ENCODE peak calls at places on chromosomes 12 and 14, in six cellular contexts. L, W, G, Z, Q and O are unnamed samples.

GRCh38 chr12:107398101-107398500 is 287.5 kb upstream of the PWP1 start:
- DNase-seq in G (no peak), W (no peak), L (no peak), Q (no peak), Z (no peak), O (no peak)

GRCh38 chr12:59678759-59679411 is 83.1 kb downstream of the SLC16A7 start:
- DNase-seq in G (no peak), Q (no peak), W (no peak), Z (no peak), L (no peak), O (peak; percentile 42)

GRCh38 chr12:23083267-23083666 is 458.3 kb downstream of the ETNK1 start:
- DNase-seq in G (no peak), L (peak; percentile 92), Q (no peak), Z (no peak), W (no peak), O (no peak)

GRCh38 chr12:18683603-18684002 is 54.2 kb downstream of the PLCZ1 start:
- DNase-seq in Q (no peak), W (no peak), Z (no peak), L (peak; percentile 49), G (peak; percentile 44), O (no peak)

GRCh38 chr14:91796622-91797347 is 64.9 kb upstream of the CATSPERB start:
- DNase-seq in G (no peak), Z (no peak), L (peak; percentile 28), W (no peak), Q (no peak), O (no peak)

GRCh38 chr14:69921052-69921451 is 41.8 kb downstream of the SMOC1 start:
- DNase-seq in Z (peak; percentile 19), Q (no peak), W (no peak), G (no peak), L (peak; percentile 92), O (no peak)

GRCh38 chr12:104680070-104680469 is 223.3 kb downstream of the CHST11 start:
- DNase-seq in G (no peak), Z (no peak), L (peak; percentile 22), W (no peak), Q (no peak), O (no peak)

GRCh38 chr12:98741615-98742265 is 96.7 kb downstream of the APAF1 start:
- DNase-seq in W (peak; percentile 74), Q (no peak), L (peak; percentile 19), Z (no peak), G (peak; percentile 33), O (no peak)

GRCh38 chr12:106902053-106902452 is 53.7 kb upstream of the TMEM263 start:
- DNase-seq in G (no peak), Z (no peak), Q (no peak), L (no peak), W (no peak), O (no peak)

GRCh38 chr12:2231011-2231595 is 178.3 kb downstream of the CACNA1C start:
- DNase-seq in Z (no peak), L (no peak), W (no peak), Q (no peak), G (no peak), O (no peak)

GRCh38 chr14:51539571-51540037 is 112.1 kb upstream of the FRMD6 start:
- DNase-seq in Z (no peak), Q (no peak), W (no peak), G (no peak), L (peak; percentile 92), O (no peak)

GRCh38 chr12:22530-23201 is 43.9 kb upstream of the IQSEC3 start:
- DNase-seq in L (no peak), Z (no peak), W (no peak), Q (no peak), G (peak; percentile 2), O (peak; percentile 48)

GRCh38 chr14:80669416-80669815 is 272.1 kb downstream of the CEP128 start:
- DNase-seq in G (no peak), L (peak; percentile 47), Z (no peak), W (no peak), Q (no peak), O (no peak)

GRCh38 chr12:84148335-84148734 is 764.3 kb downstream of the SLC6A15 start:
- DNase-seq in W (no peak), G (no peak), L (no peak), Z (no peak), Q (no peak), O (no peak)

GRCh38 chr12:3644103-3644502 is 108.8 kb downstream of the CRACR2A start:
- DNase-seq in Z (no peak), Q (no peak), W (no peak), G (no peak), L (no peak), O (no peak)

GRCh38 chr12:109571773-109572505 is 1.4 kb downstream of the MMAB start:
- DNase-seq in W (no peak), Q (no peak), Z (no peak), L (no peak), G (no peak), O (peak; percentile 22)

GRCh38 chr14:71728386-71728785 is 203.8 kb upstream of the RGS6 start:
- DNase-seq in L (peak; percentile 38), G (no peak), Z (no peak), W (no peak), Q (no peak), O (no peak)

GRCh38 chr12:110310754-110311153 is 29.7 kb downstream of the ATP2A2 start:
- DNase-seq in Q (no peak), G (no peak), Z (no peak), L (no peak), W (no peak), O (no peak)

GRCh38 chr12:569803-570236 is 93.4 kb downstream of the NINJ2 start:
- DNase-seq in G (peak; percentile 89), Z (peak; percentile 91), Q (peak; percentile 90), L (peak; percentile 70), W (peak; percentile 96), O (peak; percentile 89)

GRCh38 chr14:29390046-29390841 is 537.4 kb downstream of the PRKD1 start:
- DNase-seq in G (no peak), Z (no peak), L (no peak), Q (no peak), W (no peak), O (no peak)

GRCh38 chr14:21505009-21505553 is 6.1 kb downstream of the METTL3 start:
- DNase-seq in L (no peak), W (no peak), Z (no peak), G (no peak), Q (no peak), O (no peak)

GRCh38 chr12:79008591-79008990 is 144.0 kb downstream of the SYT1 start:
- DNase-seq in Z (no peak), W (no peak), L (no peak), Q (no peak), G (no peak), O (no peak)

GRCh38 chr12:56129210-56129691 is 1.2 kb downstream of the ESYT1 start:
- DNase-seq in L (peak; percentile 36), W (no peak), G (peak; percentile 79), Q (peak; percentile 70), Z (peak; percentile 62), O (peak; percentile 73)

DNA sequence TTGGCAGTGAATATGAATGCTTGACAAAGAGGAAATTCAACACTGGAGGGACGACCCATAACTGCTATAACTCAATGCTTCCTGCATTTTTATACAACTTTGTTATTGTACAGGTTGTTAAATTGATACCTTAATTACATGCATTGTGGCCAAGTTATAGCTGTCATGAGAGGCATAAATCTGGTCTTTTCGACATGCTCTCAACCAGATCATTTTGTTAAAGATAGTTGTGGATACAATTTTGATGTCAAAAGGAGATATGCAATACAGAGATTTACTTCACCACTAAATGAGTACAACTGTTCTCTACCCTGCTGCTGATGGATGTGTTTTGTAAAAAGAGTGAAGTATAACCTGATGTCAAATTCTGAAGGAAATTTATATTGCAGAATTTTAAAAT is 946.0 kb downstream of the GALC start:
- DNase-seq in Q (no peak), L (no peak), Z (no peak), W (no peak), G (no peak), O (no peak)
- H3K27me3 ChIP-seq in Q (no peaks in the 10 kb centered on the region), L (no peaks in the 10 kb centered on the region), Z (no peaks in the 10 kb centered on the region), W (no peaks in the 10 kb centered on the region), G (no peaks in the 10 kb centered on the region), O (no peaks in the 10 kb centered on the region)

GRCh38 chr12:94623161-94623920 is 27.0 kb downstream of the TMCC3 start:
- DNase-seq in Q (no peak), W (no peak), L (no peak), G (no peak), Z (no peak), O (no peak)
- TF ChIP-seq POLR2A in Q (no peak), W (no peak), L (no peak), G (no peak), Z (no peak), O (no peak)

GRCh38 chr12:131463165-131463564 is 247.7 kb upstream of the SFSWAP start:
- DNase-seq in W (no peak), Z (no peak), Q (no peak), G (no peak), L (no peak), O (no peak)
- H3K27me3 ChIP-seq in W (no peaks in the 10 kb centered on the region), Z (peaks cover 2% of the 10 kb centered on the region), Q (peaks cover 53% of the 10 kb centered on the region), G (peaks cover 47% of the 10 kb centered on the region), L (no peaks in the 10 kb centered on the region), O (no peaks in the 10 kb centered on the region)

GRCh38 chr14:24171422-24172260 is at the start of gene REC8:
- DNase-seq in G (no peak), L (no peak), Z (peak; percentile 88), Q (peak; percentile 82), W (peak; percentile 95), O (no peak)
- TF ChIP-seq POLR2A in G (no peak), L (no peak), Z (no peak), Q (peak; percentile 33), W (no peak), O (no peak)

DNA sequence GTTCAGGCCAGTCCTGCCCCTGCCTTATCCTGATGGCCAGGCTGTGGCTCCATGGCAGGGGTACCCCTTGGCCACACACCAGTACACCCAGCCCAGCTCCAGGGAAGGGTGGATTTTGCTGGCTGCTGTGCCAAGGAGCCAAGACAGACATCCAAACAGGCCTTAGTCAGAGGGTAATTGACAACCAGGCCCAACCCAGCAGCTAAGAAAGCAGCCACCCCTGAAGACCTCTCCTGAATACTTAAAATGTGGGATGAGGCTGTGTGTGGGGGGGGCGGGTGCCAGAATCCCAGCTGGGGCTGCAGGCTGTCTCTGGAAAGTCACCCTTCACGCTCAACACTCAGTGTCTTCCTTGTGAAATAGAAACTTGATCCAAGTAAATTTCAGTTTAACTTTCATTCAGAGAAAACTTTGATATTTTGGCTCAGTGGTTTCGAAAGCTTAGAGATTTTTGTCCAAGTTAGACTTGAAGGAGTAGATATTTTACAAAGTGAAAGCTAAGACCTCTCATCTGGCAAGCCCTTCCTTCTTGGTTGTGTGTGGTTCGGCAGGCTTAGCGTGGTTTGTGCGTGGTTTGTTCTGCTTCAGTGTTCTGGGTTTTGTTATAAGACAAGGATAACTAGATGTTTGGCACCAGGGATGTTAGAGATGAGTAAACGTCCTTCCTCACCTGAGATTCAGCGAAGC is 5.1 kb downstream of the PAPLN start:
- DNase-seq in W (no peak), L (no peak), G (no peak), Z (no peak), Q (no peak), O (no peak)
- H3K27me3 ChIP-seq in W (peaks cover 6% of the 10 kb centered on the region), L (peaks cover 28% of the 10 kb centered on the region), G (peaks cover 53% of the 10 kb centered on the region), Z (peaks cover 7% of the 10 kb centered on the region), Q (peaks cover 50% of the 10 kb centered on the region), O (peaks cover 5% of the 10 kb centered on the region)